ENCODE peak calls at places on chromosomes 11 and 22, in ten cellular contexts. S is mucosa of descending colon; F is activated CD8-positive, alpha-beta memory T cell treated with anti-CD3 and anti-CD28 coated beads, Interleukin-2, amount 10 ng/mL, durations not matched to agents 7 days and 5 days; A is activated naive CD8-positive, alpha-beta T cell treated with anti-CD3 and anti-CD28 coated beads, Interleukin-2, amount 10 ng/mL, durations not matched to agents 7 days and 5 days; T is HepG2; M is stimulated activated naive CD8-positive, alpha-beta T cell treated with anti-CD3 and anti-CD28 coated beads, Interleukin-15, Interleukin-2, amounts not matched to agents 100 U/mL and 50 U/mL, for 24 hours; Z is activated T-cell treated with anti-CD3 and anti-CD28 coated beads, Interleukin-2, amount 50 U/mL, for 4 hours; Q is right cardiac atrium; R is natural killer cell; V is T-helper 17 cell. H is an unnamed sample.

GRCh38 chr11:74462009-74462408 is 5.3 kb downstream of the KCNE3 start:
- ATAC-seq in A (no peak), S (peak), Q (peak), V (peak), Z (no peak), M (no peak), T (peak), R (no peak), F (no peak), H (no peak)

GRCh38 chr22:41140365-41140957 is 48.1 kb downstream of the EP300 start:
- ATAC-seq in F (no peak), M (no peak), V (no peak), R (no peak), Z (no peak), Q (peak), S (no peak), A (no peak), T (no peak), H (no peak)

GRCh38 chr22:42603427-42603826 is 11.3 kb downstream of the POLDIP3 start:
- ATAC-seq in V (no peak), A (no peak), T (no peak), Z (no peak), Q (no peak), R (no peak), F (no peak), S (no peak), M (no peak), H (no peak)

GRCh38 chr11:1705121-1706052 is 8.4 kb downstream of the KRTAP5-6 start:
- ATAC-seq in V (peak), Z (no peak), R (peak), A (peak), M (peak), S (no peak), F (peak), Q (no peak), T (no peak), H (no peak)

GRCh38 chr11:34262601-34263081 is 95.2 kb downstream of the ABTB2 start:
- ATAC-seq in F (no peak), A (no peak), Z (no peak), R (no peak), Q (no peak), S (no peak), M (no peak), V (no peak), T (no peak), H (no peak)

GRCh38 chr11:35012467-35013191 is 96.2 kb downstream of the PDHX start:
- ATAC-seq in V (peak), S (no peak), A (peak), Z (peak), R (peak), M (peak), T (no peak), F (peak), Q (no peak), H (peak)

GRCh38 chr11:27201454-27202302 is 161.1 kb downstream of the BBOX1 start:
- ATAC-seq in T (peak), Z (no peak), A (no peak), S (peak), M (no peak), R (no peak), F (no peak), Q (peak), V (no peak), H (no peak)

GRCh38 chr11:113781682-113782081 is 2.1 kb downstream of the CLDN25 start:
- ATAC-seq in S (no peak), F (no peak), T (peak), R (no peak), Q (no peak), Z (no peak), A (no peak), V (no peak), M (no peak), H (no peak)

GRCh38 chr11:9656864-9657263 is 7.0 kb upstream of the SWAP70 start:
- ATAC-seq in V (no peak), A (no peak), M (no peak), Q (no peak), F (no peak), S (no peak), Z (no peak), T (no peak), R (no peak), H (no peak)

GRCh38 chr22:44638966-44639739 is 62.9 kb upstream of the PRR5 start:
- ATAC-seq in S (no peak), Q (peak), M (no peak), T (no peak), Z (no peak), V (no peak), R (no peak), F (no peak), A (no peak), H (no peak)

H was measured in stimulated activated memory B cell treated with anti-CD40 and anti-IgM and Interleukin-4, amounts not matched to agents 10 μg/mL and 1 μg/mL and 100 μg/mL, for 72 hours.